ENCODE peak calls at places on chromosome 1, in ten cellular contexts. One of them, this sample, is unnamed.

GRCh38 chr1:49630156-49630555 is 393.6 kb downstream of the AGBL4 start:
- DNase-seq in fibroblast of mammary gland: no peak
- DNase-seq in lower lobe of right lung: no peak
- DNase-seq in cardiac fibroblast: no peak
- DNase-seq in progenitor cell of endocrine pancreas: no peak
- DNase-seq in neural crest cell: no peak
- DNase-seq in osteocyte: no peak
- DNase-seq in astrocyte: no peak
- DNase-seq in endothelial cell: no peak
- DNase-seq in DND-41: no peak
- DNase-seq in this sample: no peak

GRCh38 chr1:234891427-234891826 is 237.2 kb downstream of the TOMM20 start:
- DNase-seq in fibroblast of mammary gland: no peak
- DNase-seq in lower lobe of right lung: no peak
- DNase-seq in cardiac fibroblast: no peak
- DNase-seq in progenitor cell of endocrine pancreas: no peak
- DNase-seq in neural crest cell: no peak
- DNase-seq in osteocyte: no peak
- DNase-seq in astrocyte: no peak
- DNase-seq in endothelial cell: no peak
- DNase-seq in DND-41: no peak
- DNase-seq in this sample: no peak

GRCh38 chr1:77683142-77683835 is 831 bp upstream of the ZZZ3 start:
- DNase-seq in fibroblast of mammary gland: peak
- DNase-seq in lower lobe of right lung: peak
- DNase-seq in cardiac fibroblast: peak
- DNase-seq in progenitor cell of endocrine pancreas: peak
- DNase-seq in neural crest cell: peak
- DNase-seq in osteocyte: peak
- DNase-seq in astrocyte: peak
- DNase-seq in endothelial cell: peak
- DNase-seq in DND-41: peak
- DNase-seq in this sample: peak

GRCh38 chr1:6827081-6827480 is 41.8 kb downstream of the CAMTA1 start:
- DNase-seq in fibroblast of mammary gland: no peak
- DNase-seq in lower lobe of right lung: no peak
- DNase-seq in cardiac fibroblast: no peak
- DNase-seq in progenitor cell of endocrine pancreas: no peak
- DNase-seq in neural crest cell: no peak
- DNase-seq in osteocyte: no peak
- DNase-seq in astrocyte: no peak
- DNase-seq in endothelial cell: no peak
- DNase-seq in DND-41: no peak
- DNase-seq in this sample: no peak

GRCh38 chr1:97377432-97378034 is 543.3 kb downstream of the DPYD start:
- DNase-seq in fibroblast of mammary gland: no peak
- DNase-seq in lower lobe of right lung: no peak
- DNase-seq in cardiac fibroblast: no peak
- DNase-seq in progenitor cell of endocrine pancreas: no peak
- DNase-seq in neural crest cell: no peak
- DNase-seq in osteocyte: no peak
- DNase-seq in astrocyte: peak
- DNase-seq in endothelial cell: no peak
- DNase-seq in DND-41: no peak
- DNase-seq in this sample: no peak

GRCh38 chr1:238558156-238558555 is 667.4 kb upstream of the ZP4 start:
- DNase-seq in fibroblast of mammary gland: peak
- DNase-seq in lower lobe of right lung: no peak
- DNase-seq in cardiac fibroblast: peak
- DNase-seq in progenitor cell of endocrine pancreas: no peak
- DNase-seq in neural crest cell: no peak
- DNase-seq in osteocyte: no peak
- DNase-seq in astrocyte: peak
- DNase-seq in endothelial cell: no peak
- DNase-seq in DND-41: no peak
- DNase-seq in this sample: peak

GRCh38 chr1:23224721-23225648 is 7.7 kb upstream of the HTR1D start:
- DNase-seq in fibroblast of mammary gland: peak
- DNase-seq in lower lobe of right lung: no peak
- DNase-seq in cardiac fibroblast: peak
- DNase-seq in progenitor cell of endocrine pancreas: no peak
- DNase-seq in neural crest cell: no peak
- DNase-seq in osteocyte: no peak
- DNase-seq in astrocyte: peak
- DNase-seq in endothelial cell: peak
- DNase-seq in DND-41: no peak
- DNase-seq in this sample: peak

GRCh38 chr1:82269466-82269865 is 468.7 kb downstream of the ADGRL2 start:
- DNase-seq in fibroblast of mammary gland: peak
- DNase-seq in lower lobe of right lung: no peak
- DNase-seq in cardiac fibroblast: peak
- DNase-seq in progenitor cell of endocrine pancreas: no peak
- DNase-seq in neural crest cell: no peak
- DNase-seq in osteocyte: no peak
- DNase-seq in astrocyte: peak
- DNase-seq in endothelial cell: no peak
- DNase-seq in DND-41: no peak
- DNase-seq in this sample: no peak

GRCh38 chr1:47395433-47395832 is 20.7 kb upstream of the FOXE3 start:
- DNase-seq in fibroblast of mammary gland: no peak
- DNase-seq in lower lobe of right lung: no peak
- DNase-seq in cardiac fibroblast: no peak
- DNase-seq in progenitor cell of endocrine pancreas: no peak
- DNase-seq in neural crest cell: no peak
- DNase-seq in osteocyte: no peak
- DNase-seq in astrocyte: no peak
- DNase-seq in endothelial cell: no peak
- DNase-seq in DND-41: no peak
- DNase-seq in this sample: no peak

GRCh38 chr1:25082995-25083394 is 149.3 kb downstream of the SYF2 start:
- DNase-seq in fibroblast of mammary gland: no peak
- DNase-seq in lower lobe of right lung: no peak
- DNase-seq in cardiac fibroblast: no peak
- DNase-seq in progenitor cell of endocrine pancreas: no peak
- DNase-seq in neural crest cell: no peak
- DNase-seq in osteocyte: no peak
- DNase-seq in astrocyte: no peak
- DNase-seq in endothelial cell: no peak
- DNase-seq in DND-41: no peak
- DNase-seq in this sample: no peak

GRCh38 chr1:90964444-90965035 is 57.3 kb downstream of the ZNF644 start:
- DNase-seq in fibroblast of mammary gland: peak
- DNase-seq in lower lobe of right lung: no peak
- DNase-seq in cardiac fibroblast: peak
- DNase-seq in progenitor cell of endocrine pancreas: no peak
- DNase-seq in neural crest cell: no peak
- DNase-seq in osteocyte: no peak
- DNase-seq in astrocyte: peak
- DNase-seq in endothelial cell: no peak
- DNase-seq in DND-41: no peak
- DNase-seq in this sample: peak

GRCh38 chr1:226639631-226640061 is 91.1 kb downstream of the STUM start:
- DNase-seq in fibroblast of mammary gland: no peak
- DNase-seq in lower lobe of right lung: peak
- DNase-seq in cardiac fibroblast: no peak
- DNase-seq in progenitor cell of endocrine pancreas: no peak
- DNase-seq in neural crest cell: no peak
- DNase-seq in osteocyte: no peak
- DNase-seq in astrocyte: no peak
- DNase-seq in endothelial cell: no peak
- DNase-seq in DND-41: no peak
- DNase-seq in this sample: no peak

GRCh38 chr1:28602536-28603439 is 10.7 kb downstream of the RAB42 start:
- DNase-seq in fibroblast of mammary gland: peak
- DNase-seq in lower lobe of right lung: no peak
- DNase-seq in cardiac fibroblast: peak
- DNase-seq in progenitor cell of endocrine pancreas: peak
- DNase-seq in neural crest cell: peak
- DNase-seq in osteocyte: no peak
- DNase-seq in astrocyte: peak
- DNase-seq in endothelial cell: peak
- DNase-seq in DND-41: peak
- DNase-seq in this sample: peak

GRCh38 chr1:159936284-159936904 is 9.0 kb downstream of the IGSF9 start:
- DNase-seq in fibroblast of mammary gland: peak
- DNase-seq in lower lobe of right lung: peak
- DNase-seq in cardiac fibroblast: peak
- DNase-seq in progenitor cell of endocrine pancreas: peak
- DNase-seq in neural crest cell: peak
- DNase-seq in osteocyte: no peak
- DNase-seq in astrocyte: no peak
- DNase-seq in endothelial cell: peak
- DNase-seq in DND-41: peak
- DNase-seq in this sample: no peak

GRCh38 chr1:40633563-40634376 is 31.7 kb downstream of the RIMS3 start:
- DNase-seq in fibroblast of mammary gland: no peak
- DNase-seq in lower lobe of right lung: no peak
- DNase-seq in cardiac fibroblast: no peak
- DNase-seq in progenitor cell of endocrine pancreas: no peak
- DNase-seq in neural crest cell: no peak
- DNase-seq in osteocyte: no peak
- DNase-seq in astrocyte: no peak
- DNase-seq in endothelial cell: no peak
- DNase-seq in DND-41: no peak
- DNase-seq in this sample: no peak

GRCh38 chr1:33169290-33170055 is 12.4 kb downstream of the TRIM62 start:
- DNase-seq in fibroblast of mammary gland: no peak
- DNase-seq in lower lobe of right lung: no peak
- DNase-seq in cardiac fibroblast: no peak
- DNase-seq in progenitor cell of endocrine pancreas: no peak
- DNase-seq in neural crest cell: no peak
- DNase-seq in osteocyte: no peak
- DNase-seq in astrocyte: peak
- DNase-seq in endothelial cell: no peak
- DNase-seq in DND-41: no peak
- DNase-seq in this sample: peak

GRCh38 chr1:81424056-81424455 is 376.7 kb upstream of the ADGRL2 start:
- DNase-seq in fibroblast of mammary gland: no peak
- DNase-seq in lower lobe of right lung: no peak
- DNase-seq in cardiac fibroblast: peak
- DNase-seq in progenitor cell of endocrine pancreas: no peak
- DNase-seq in neural crest cell: no peak
- DNase-seq in osteocyte: no peak
- DNase-seq in astrocyte: peak
- DNase-seq in endothelial cell: no peak
- DNase-seq in DND-41: no peak
- DNase-seq in this sample: no peak

GRCh38 chr1:168709407-168709891 is 19.6 kb downstream of the DPT start:
- DNase-seq in fibroblast of mammary gland: peak
- DNase-seq in lower lobe of right lung: no peak
- DNase-seq in cardiac fibroblast: peak
- DNase-seq in progenitor cell of endocrine pancreas: no peak
- DNase-seq in neural crest cell: no peak
- DNase-seq in osteocyte: no peak
- DNase-seq in astrocyte: peak
- DNase-seq in endothelial cell: no peak
- DNase-seq in DND-41: no peak
- DNase-seq in this sample: peak

GRCh38 chr1:61451214-61451968 is 273.6 kb downstream of the TM2D1 start:
- DNase-seq in fibroblast of mammary gland: no peak
- DNase-seq in lower lobe of right lung: no peak
- DNase-seq in cardiac fibroblast: no peak
- DNase-seq in progenitor cell of endocrine pancreas: no peak
- DNase-seq in neural crest cell: no peak
- DNase-seq in osteocyte: no peak
- DNase-seq in astrocyte: no peak
- DNase-seq in endothelial cell: no peak
- DNase-seq in DND-41: no peak
- DNase-seq in this sample: no peak

GRCh38 chr1:111270781-111271463 is 19.7 kb upstream of the CHIA start:
- DNase-seq in fibroblast of mammary gland: no peak
- DNase-seq in lower lobe of right lung: no peak
- DNase-seq in cardiac fibroblast: no peak
- DNase-seq in progenitor cell of endocrine pancreas: no peak
- DNase-seq in neural crest cell: no peak
- DNase-seq in osteocyte: no peak
- DNase-seq in astrocyte: no peak
- DNase-seq in endothelial cell: no peak
- DNase-seq in DND-41: no peak
- DNase-seq in this sample: no peak
- TF ChIP-seq CTCF in fibroblast of mammary gland: no peak
- TF ChIP-seq CTCF in lower lobe of right lung: no peak
- TF ChIP-seq CTCF in cardiac fibroblast: no peak
- TF ChIP-seq CTCF in progenitor cell of endocrine pancreas: no peak
- TF ChIP-seq CTCF in neural crest cell: no peak
- TF ChIP-seq CTCF in osteocyte: no peak
- TF ChIP-seq CTCF in astrocyte: no peak
- TF ChIP-seq CTCF in endothelial cell: no peak
- TF ChIP-seq CTCF in DND-41: no peak
- TF ChIP-seq CTCF in this sample: no peak

GRCh38 chr1:56583957-56584468 is 4.7 kb upstream of the PLPP3 start:
- DNase-seq in fibroblast of mammary gland: no peak
- DNase-seq in lower lobe of right lung: no peak
- DNase-seq in cardiac fibroblast: no peak
- DNase-seq in progenitor cell of endocrine pancreas: no peak
- DNase-seq in neural crest cell: no peak
- DNase-seq in osteocyte: no peak
- DNase-seq in astrocyte: no peak
- DNase-seq in endothelial cell: no peak
- DNase-seq in DND-41: no peak
- DNase-seq in this sample: no peak
- TF ChIP-seq CTCF in fibroblast of mammary gland: no peak
- TF ChIP-seq CTCF in lower lobe of right lung: no peak
- TF ChIP-seq CTCF in cardiac fibroblast: no peak
- TF ChIP-seq CTCF in progenitor cell of endocrine pancreas: no peak
- TF ChIP-seq CTCF in neural crest cell: no peak
- TF ChIP-seq CTCF in osteocyte: no peak
- TF ChIP-seq CTCF in astrocyte: no peak
- TF ChIP-seq CTCF in endothelial cell: no peak
- TF ChIP-seq CTCF in DND-41: no peak
- TF ChIP-seq CTCF in this sample: no peak

GRCh38 chr1:246377606-246378005 is 129.5 kb downstream of the SMYD3 start:
- DNase-seq in fibroblast of mammary gland: no peak
- DNase-seq in lower lobe of right lung: no peak
- DNase-seq in cardiac fibroblast: no peak
- DNase-seq in progenitor cell of endocrine pancreas: no peak
- DNase-seq in neural crest cell: no peak
- DNase-seq in osteocyte: no peak
- DNase-seq in astrocyte: no peak
- DNase-seq in endothelial cell: no peak
- DNase-seq in DND-41: no peak
- DNase-seq in this sample: no peak
- TF ChIP-seq CTCF in fibroblast of mammary gland: no peak
- TF ChIP-seq CTCF in lower lobe of right lung: no peak
- TF ChIP-seq CTCF in cardiac fibroblast: no peak
- TF ChIP-seq CTCF in progenitor cell of endocrine pancreas: no peak
- TF ChIP-seq CTCF in neural crest cell: no peak
- TF ChIP-seq CTCF in osteocyte: no peak
- TF ChIP-seq CTCF in astrocyte: no peak
- TF ChIP-seq CTCF in endothelial cell: no peak
- TF ChIP-seq CTCF in DND-41: no peak
- TF ChIP-seq CTCF in this sample: no peak

GRCh38 chr1:54227836-54228435 is 28.0 kb downstream of the MRPL37 start:
- DNase-seq in fibroblast of mammary gland: no peak
- DNase-seq in lower lobe of right lung: no peak
- DNase-seq in cardiac fibroblast: no peak
- DNase-seq in progenitor cell of endocrine pancreas: no peak
- DNase-seq in neural crest cell: no peak
- DNase-seq in osteocyte: no peak
- DNase-seq in astrocyte: no peak
- DNase-seq in endothelial cell: no peak
- DNase-seq in DND-41: no peak
- DNase-seq in this sample: no peak
- TF ChIP-seq CTCF in fibroblast of mammary gland: no peak
- TF ChIP-seq CTCF in lower lobe of right lung: no peak
- TF ChIP-seq CTCF in cardiac fibroblast: no peak
- TF ChIP-seq CTCF in progenitor cell of endocrine pancreas: no peak
- TF ChIP-seq CTCF in neural crest cell: no peak
- TF ChIP-seq CTCF in osteocyte: peak
- TF ChIP-seq CTCF in astrocyte: no peak
- TF ChIP-seq CTCF in endothelial cell: no peak
- TF ChIP-seq CTCF in DND-41: peak
- TF ChIP-seq CTCF in this sample: no peak